ENCODE peak calls at places on chromosomes 3 and 15, in six cellular contexts. W is fibroblast of the aortic adventitia, M is astrocyte, F is left lung, U is MM.1S, O is BE2C. S is an unnamed sample.

GRCh38 chr3:78919021-78919755 is 848.6 kb downstream of the ROBO1 start:
- DNase-seq in W (peak; percentile 86), M (peak; percentile 91), F (no peak), U (no peak), O (no peak), S (peak; percentile 68)

GRCh38 chr3:52593103-52593502 is 56.7 kb downstream of the UQCC5 start:
- DNase-seq in W (no peak), M (no peak), F (no peak), U (no peak), O (no peak), S (no peak)

GRCh38 chr3:55362206-55362960 is 124.7 kb downstream of the WNT5A start:
- DNase-seq in W (peak; percentile 22), M (peak; percentile 50), F (no peak), U (no peak), O (no peak), S (no peak)

GRCh38 chr15:47603026-47603425 is 114.3 kb upstream of the SEMA6D start:
- DNase-seq in W (peak; percentile 3), M (no peak), F (no peak), U (no peak), O (no peak), S (no peak)

GRCh38 chr15:30882861-30883433 is 20.8 kb upstream of the FAN1 start:
- DNase-seq in W (no peak), M (no peak), F (peak; percentile 63), U (no peak), O (no peak), S (no peak)

GRCh38 chr3:120791958-120792357 is 49.4 kb downstream of the GTF2E1 start:
- DNase-seq in W (peak; percentile 63), M (peak; percentile 80), F (no peak), U (no peak), O (no peak), S (peak; percentile 34)

GRCh38 chr3:119205685-119206084 is 32.3 kb downstream of the UPK1B start:
- DNase-seq in W (no peak), M (no peak), F (no peak), U (no peak), O (no peak), S (no peak)

GRCh38 chr15:69403611-69404010 is 10.5 kb upstream of the KIF23 start:
- DNase-seq in W (peak; percentile 89), M (peak; percentile 92), F (no peak), U (no peak), O (no peak), S (peak; percentile 80)

GRCh38 chr3:171267089-171267488 is 193.1 kb downstream of the TNIK start:
- DNase-seq in W (no peak), M (no peak), F (no peak), U (no peak), O (no peak), S (no peak)

GRCh38 chr3:196631655-196632032 is 7.8 kb upstream of the NRROS start:
- DNase-seq in W (peak; percentile 27), M (no peak), F (no peak), U (peak; percentile 46), O (no peak), S (no peak)

GRCh38 chr15:80433836-80434235 is 29.7 kb downstream of the ARNT2 start:
- DNase-seq in W (no peak), M (no peak), F (no peak), U (no peak), O (no peak), S (no peak)

GRCh38 chr3:52682016-52682415 is 3.7 kb downstream of the PBRM1 start:
- DNase-seq in W (peak; percentile 76), M (peak; percentile 75), F (no peak), U (no peak), O (no peak), S (peak; percentile 73)

GRCh38 chr3:168570404-168571173 is 474.9 kb upstream of the GOLIM4 start:
- DNase-seq in W (no peak), M (no peak), F (no peak), U (no peak), O (no peak), S (no peak)

GRCh38 chr15:82807920-82808633 is 1.4 kb upstream of the WHAMM start:
- DNase-seq in W (no peak), M (no peak), F (no peak), U (peak; percentile 7), O (no peak), S (no peak)

GRCh38 chr3:158792709-158793108 is 9.1 kb upstream of the MFSD1 start:
- DNase-seq in W (peak; percentile 96), M (peak; percentile 97), F (no peak), U (no peak), O (peak; percentile 32), S (peak; percentile 94)

GRCh38 chr3:131091768-131092167 is 65.1 kb downstream of the NEK11 start:
- DNase-seq in W (no peak), M (peak; percentile 26), F (no peak), U (no peak), O (peak; percentile 21), S (peak; percentile 15)

GRCh38 chr15:47725924-47726323 is 8.6 kb downstream of the SEMA6D start:
- DNase-seq in W (no peak), M (no peak), F (no peak), U (no peak), O (no peak), S (no peak)

GRCh38 chr3:46662771-46663551 is 30.5 kb downstream of the ALS2CL start:
- DNase-seq in W (peak; percentile 27), M (peak; percentile 36), F (peak; percentile 39), U (no peak), O (peak; percentile 37), S (peak; percentile 33)

GRCh38 chr3:196572389-196572788 is 3.9 kb downstream of the FBXO45 start:
- DNase-seq in W (no peak), M (no peak), F (no peak), U (no peak), O (no peak), S (no peak)

GRCh38 chr15:84699538-84700191 is 16.3 kb downstream of the SEC11A start:
- DNase-seq in W (no peak), M (no peak), F (no peak), U (no peak), O (no peak), S (no peak)

GRCh38 chr3:112061152-112061551 is 25.0 kb upstream of the C3orf52 start:
- DNase-seq in W (peak; percentile 70), M (peak; percentile 75), F (no peak), U (no peak), O (no peak), S (peak; percentile 70)

GRCh38 chr3:141393151-141394076 is 25.1 kb downstream of the ZBTB38 start:
- DNase-seq in W (peak; percentile 68), M (no peak), F (no peak), U (no peak), O (peak; percentile 81), S (peak; percentile 64)

GRCh38 chr3:147405552-147406254 is 640 bp downstream of the ZIC4 start:
- DNase-seq in W (no peak), M (no peak), F (no peak), U (no peak), O (no peak), S (no peak)

GRCh38 chr15:74174966-74175270 is 1.4 kb downstream of the ISLR start:
- DNase-seq in W (no peak), M (no peak), F (no peak), U (no peak), O (no peak), S (no peak)
- H3K4me3 ChIP-seq in W (peak overlapping the region; percentile 77), M (no peak overlapping the region), F (no peak overlapping the region), U (no peak overlapping the region), O (no peak overlapping the region), S (no peak overlapping the region)

DNA sequence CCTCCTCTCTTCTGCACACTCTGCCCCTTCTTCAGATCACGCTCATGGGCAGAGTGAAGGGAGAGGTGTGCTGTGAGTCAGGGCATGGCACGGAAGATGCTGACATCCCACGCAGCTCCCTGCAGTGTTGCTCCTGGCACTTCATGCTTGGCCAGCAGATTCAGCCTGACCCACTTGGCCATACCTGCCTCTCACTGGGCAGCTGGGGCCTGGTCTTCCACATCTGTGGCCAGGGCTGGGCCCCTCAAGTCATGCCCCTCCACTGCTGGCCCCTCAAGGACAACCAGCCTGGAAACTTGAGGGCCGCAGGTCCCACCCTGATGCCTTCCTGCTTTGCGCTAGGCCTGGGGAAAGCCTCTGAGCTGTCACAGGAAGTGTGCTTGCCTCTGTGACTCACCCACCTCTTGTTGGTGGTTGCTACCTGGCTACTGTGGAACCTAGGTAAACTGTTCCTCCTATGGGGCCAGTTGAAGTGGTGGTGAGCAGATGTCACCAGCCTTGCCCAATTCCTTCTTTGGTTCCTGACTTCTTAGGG is 48.7 kb downstream of the BSN start:
- DNase-seq in W (no peak), M (no peak), F (no peak), U (no peak), O (no peak), S (no peak)
- TF ChIP-seq CTCF in W (no peak), M (no peak), F (no peak), U (no peak), O (no peak), S (no peak)

DNA sequence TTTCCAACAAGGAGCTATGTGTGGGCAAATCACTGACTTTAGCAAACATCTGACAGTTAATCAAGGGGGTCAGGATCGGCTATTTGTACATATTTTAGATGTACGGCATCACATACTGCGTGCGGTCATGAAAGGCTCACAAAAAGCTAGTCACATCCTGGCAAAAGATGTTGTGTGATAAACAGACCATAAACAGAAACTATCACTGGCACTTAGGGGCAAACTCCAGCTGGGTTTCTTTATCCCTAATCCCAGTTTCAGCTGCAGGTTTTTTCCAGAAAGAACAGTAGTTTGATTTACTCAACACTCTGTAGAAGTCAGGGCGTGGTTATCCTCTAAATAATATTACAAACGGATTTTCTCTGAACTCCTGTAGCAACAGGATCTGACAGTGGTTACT is 112.4 kb upstream of the BHLHE40 start:
- DNase-seq in W (peak; percentile 31), M (peak; percentile 30), F (no peak), U (no peak), O (no peak), S (peak; percentile 59)
- H3K4me3 ChIP-seq in W (no peak overlapping the region), M (no peak overlapping the region), F (no peak overlapping the region), U (no peak overlapping the region), O (no peak overlapping the region), S (no peak overlapping the region)

DNA sequence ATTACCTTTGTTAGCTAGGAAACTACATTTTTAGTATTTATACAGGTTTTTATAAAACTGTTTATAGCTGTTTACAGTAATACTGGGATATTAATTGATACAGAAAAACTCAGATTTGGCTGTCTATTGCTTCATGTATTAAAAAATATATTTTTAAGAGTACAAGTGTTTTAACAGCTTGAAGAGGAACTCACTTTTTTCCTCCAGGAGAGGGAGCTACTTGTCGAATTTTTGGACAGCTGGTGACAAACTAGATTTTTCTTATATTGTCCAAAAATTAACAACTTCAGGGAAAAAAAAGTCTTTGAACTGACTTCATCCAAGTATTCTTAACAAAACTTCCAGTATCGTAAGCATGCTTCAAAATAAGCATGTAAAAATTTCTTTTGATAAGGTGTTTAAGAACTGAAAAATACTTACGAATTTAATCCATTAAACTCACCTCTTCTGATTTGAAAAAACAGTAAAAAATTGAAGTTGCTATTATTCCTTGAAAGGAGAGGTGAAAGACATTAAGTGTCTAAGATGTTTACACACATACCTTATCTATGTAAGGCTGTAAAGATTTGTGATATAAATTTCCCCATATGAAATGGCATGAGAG is 4.0 kb downstream of the DIPK2A start:
- DNase-seq in W (peak; percentile 89), M (peak; percentile 52), F (no peak), U (peak; percentile 60), O (no peak), S (peak; percentile 84)
- TF ChIP-seq CTCF in W (peak; percentile 60), M (peak; percentile 46), F (peak; percentile 29), U (peak; percentile 59), O (peak; percentile 60), S (peak; percentile 57)

GRCh38 chr3:152969557-152970300 is 134.8 kb downstream of the P2RY1 start:
- DNase-seq in W (peak; percentile 25), M (no peak), F (no peak), U (no peak), O (no peak), S (peak; percentile 82)
- H3K4me3 ChIP-seq in W (no peak overlapping the region), M (no peak overlapping the region), F (no peak overlapping the region), U (no peak overlapping the region), O (no peak overlapping the region), S (no peak overlapping the region)

GRCh38 chr3:180601688-180602666 is at the start of gene TTC14:
- DNase-seq in W (peak; percentile 96), M (peak; percentile 92), F (peak; percentile 96), U (peak; percentile 98), O (peak; percentile 93), S (peak; percentile 96)
- TF ChIP-seq CTCF in W (no peak), M (no peak), F (no peak), U (peak; percentile 31), O (no peak), S (no peak)